ENCODE peak calls at places on chromosome X, in four cellular contexts. X is activated T-helper 1 cell treated with anti-CD3 and anti-CD28 coated beads, Interleukin-2, amount 50 U/mL, for 16 hours; H is kidney glomerular epithelial cell; L is astrocyte. N is an unnamed sample.

GRCh38 chrX:132948648-132949260 is 9.7 kb downstream of the HS6ST2 start:
- DNase-seq in X (no peak), H (no peak), L (no peak), N (no peak)

GRCh38 chrX:115226929-115227328 is 7.0 kb downstream of the LRCH2 start:
- DNase-seq in X (no peak), H (no peak), L (no peak), N (peak)

GRCh38 chrX:132730726-132731125 is 227.7 kb downstream of the HS6ST2 start:
- DNase-seq in X (no peak), H (no peak), L (no peak), N (no peak)

GRCh38 chrX:37986893-37987292 is 19.5 kb upstream of the SYTL5 start:
- DNase-seq in X (no peak), H (peak), L (peak), N (no peak)

GRCh38 chrX:31353095-31353494 is 281.3 kb upstream of the FTHL17 start:
- DNase-seq in X (no peak), H (peak), L (peak), N (no peak)

GRCh38 chrX:275967-276587 is 5.1 kb upstream of the PLCXD1 start:
- DNase-seq in X (no peak), H (no peak), L (peak), N (peak)

GRCh38 chrX:132968282-132968681 is 9.9 kb upstream of the HS6ST2 start:
- DNase-seq in X (no peak), H (no peak), L (no peak), N (no peak)

GRCh38 chrX:39633293-39633692 is 464.5 kb downstream of the BCOR start:
- DNase-seq in X (no peak), H (no peak), L (peak), N (no peak)

GRCh38 chrX:51332188-51332942 is at the start of gene NUDT10:
- DNase-seq in X (no peak), H (peak), L (peak), N (peak)

GRCh38 chrX:23052324-23052723 is 52.6 kb downstream of the DDX53 start:
- DNase-seq in X (no peak), H (no peak), L (no peak), N (no peak)

GRCh38 chrX:24266996-24267395 is 46.9 kb downstream of the SUPT20HL2 start:
- DNase-seq in X (no peak), H (peak), L (peak), N (no peak)

GRCh38 chrX:153494541-153495361 is at the start of gene BGN:
- DNase-seq in X (no peak), H (no peak), L (peak), N (peak)

GRCh38 chrX:78517124-78517523 is 142.0 kb downstream of the RTL3 start:
- DNase-seq in X (no peak), H (peak), L (peak), N (no peak)